ENCODE peak calls at places on chromosome 19, in nine cellular contexts. One of them, this sample, is unnamed.

GRCh38 chr19:15673176-15673654 is 328 bp downstream of the CYP4F12 start:
- DNase-seq in EL: no peak
- DNase-seq in neural crest cell: no peak
- DNase-seq in fibroblast of pulmonary artery: no peak
- DNase-seq in retinal pigment epithelial cell: no peak
- DNase-seq in stimulated activated CD4-positive, alpha-beta T cell treated with anti-CD3 and anti-CD28 coated beads, Interleukin-2, amount 100 ng/mL, for 48 hours: no peak
- DNase-seq in caudate nucleus: no peak
- DNase-seq in AG04450: no peak
- DNase-seq in NCI-H2029 treated with DMSO at 0.1 percent for 48 hours: no peak
- DNase-seq in this sample: no peak

GRCh38 chr19:55165952-55166529 is 372 bp downstream of the DNAAF3 start:
- DNase-seq in fibroblast of pulmonary artery: peak; percentile 84
- DNase-seq in retinal pigment epithelial cell: no peak
- DNase-seq in stimulated activated CD4-positive, alpha-beta T cell treated with anti-CD3 and anti-CD28 coated beads, Interleukin-2, amount 100 ng/mL, for 48 hours: peak; percentile 37
- DNase-seq in AG04450: no peak
- DNase-seq in EL: peak; percentile 82
- DNase-seq in NCI-H2029 treated with DMSO at 0.1 percent for 48 hours: peak; percentile 31
- DNase-seq in neural crest cell: peak; percentile 77
- DNase-seq in caudate nucleus: no peak
- DNase-seq in this sample: peak; percentile 87

GRCh38 chr19:38073806-38074685 is 150.0 kb downstream of the DPF1 start:
- DNase-seq in stimulated activated CD4-positive, alpha-beta T cell treated with anti-CD3 and anti-CD28 coated beads, Interleukin-2, amount 100 ng/mL, for 48 hours: no peak
- DNase-seq in EL: no peak
- DNase-seq in caudate nucleus: no peak
- DNase-seq in neural crest cell: peak; percentile 22
- DNase-seq in NCI-H2029 treated with DMSO at 0.1 percent for 48 hours: no peak
- DNase-seq in AG04450: no peak
- DNase-seq in fibroblast of pulmonary artery: no peak
- DNase-seq in retinal pigment epithelial cell: no peak
- DNase-seq in this sample: peak; percentile 37

GRCh38 chr19:45630463-45630862 is 8.7 kb downstream of the EML2 start:
- DNase-seq in fibroblast of pulmonary artery: peak; percentile 93
- DNase-seq in neural crest cell: no peak
- DNase-seq in retinal pigment epithelial cell: peak; percentile 54
- DNase-seq in caudate nucleus: no peak
- DNase-seq in stimulated activated CD4-positive, alpha-beta T cell treated with anti-CD3 and anti-CD28 coated beads, Interleukin-2, amount 100 ng/mL, for 48 hours: no peak
- DNase-seq in AG04450: no peak
- DNase-seq in EL: peak; percentile 97
- DNase-seq in NCI-H2029 treated with DMSO at 0.1 percent for 48 hours: no peak
- DNase-seq in this sample: peak; percentile 65

GRCh38 chr19:35717665-35718344 is at the start of gene KMT2B:
- DNase-seq in fibroblast of pulmonary artery: no peak
- DNase-seq in AG04450: no peak
- DNase-seq in NCI-H2029 treated with DMSO at 0.1 percent for 48 hours: no peak
- DNase-seq in neural crest cell: peak; percentile 87
- DNase-seq in EL: peak; percentile 96
- DNase-seq in retinal pigment epithelial cell: no peak
- DNase-seq in caudate nucleus: no peak
- DNase-seq in stimulated activated CD4-positive, alpha-beta T cell treated with anti-CD3 and anti-CD28 coated beads, Interleukin-2, amount 100 ng/mL, for 48 hours: peak; percentile 93
- DNase-seq in this sample: peak; percentile 96

GRCh38 chr19:42531313-42531712 is 3.0 kb upstream of the CEACAM1 start:
- DNase-seq in stimulated activated CD4-positive, alpha-beta T cell treated with anti-CD3 and anti-CD28 coated beads, Interleukin-2, amount 100 ng/mL, for 48 hours: no peak
- DNase-seq in NCI-H2029 treated with DMSO at 0.1 percent for 48 hours: no peak
- DNase-seq in EL: no peak
- DNase-seq in retinal pigment epithelial cell: no peak
- DNase-seq in fibroblast of pulmonary artery: no peak
- DNase-seq in neural crest cell: no peak
- DNase-seq in caudate nucleus: no peak
- DNase-seq in AG04450: no peak
- DNase-seq in this sample: no peak

GRCh38 chr19:38740932-38741331 is 3.3 kb downstream of the CAPN12 start:
- DNase-seq in caudate nucleus: no peak
- DNase-seq in neural crest cell: no peak
- DNase-seq in stimulated activated CD4-positive, alpha-beta T cell treated with anti-CD3 and anti-CD28 coated beads, Interleukin-2, amount 100 ng/mL, for 48 hours: no peak
- DNase-seq in EL: no peak
- DNase-seq in NCI-H2029 treated with DMSO at 0.1 percent for 48 hours: no peak
- DNase-seq in AG04450: no peak
- DNase-seq in fibroblast of pulmonary artery: no peak
- DNase-seq in retinal pigment epithelial cell: no peak
- DNase-seq in this sample: no peak

GRCh38 chr19:3357731-3358391 is 8.5 kb upstream of the NFIC start:
- DNase-seq in fibroblast of pulmonary artery: no peak
- DNase-seq in AG04450: no peak
- DNase-seq in retinal pigment epithelial cell: no peak
- DNase-seq in stimulated activated CD4-positive, alpha-beta T cell treated with anti-CD3 and anti-CD28 coated beads, Interleukin-2, amount 100 ng/mL, for 48 hours: no peak
- DNase-seq in neural crest cell: no peak
- DNase-seq in EL: peak; percentile 30
- DNase-seq in caudate nucleus: no peak
- DNase-seq in NCI-H2029 treated with DMSO at 0.1 percent for 48 hours: no peak
- DNase-seq in this sample: no peak

GRCh38 chr19:7932930-7933300 is 7.0 kb upstream of the CTXN1 start:
- DNase-seq in stimulated activated CD4-positive, alpha-beta T cell treated with anti-CD3 and anti-CD28 coated beads, Interleukin-2, amount 100 ng/mL, for 48 hours: no peak
- DNase-seq in caudate nucleus: no peak
- DNase-seq in AG04450: no peak
- DNase-seq in retinal pigment epithelial cell: no peak
- DNase-seq in neural crest cell: no peak
- DNase-seq in EL: no peak
- DNase-seq in NCI-H2029 treated with DMSO at 0.1 percent for 48 hours: no peak
- DNase-seq in fibroblast of pulmonary artery: no peak
- DNase-seq in this sample: no peak

GRCh38 chr19:5143471-5144411 is 174.8 kb downstream of the KDM4B start:
- DNase-seq in NCI-H2029 treated with DMSO at 0.1 percent for 48 hours: no peak
- DNase-seq in stimulated activated CD4-positive, alpha-beta T cell treated with anti-CD3 and anti-CD28 coated beads, Interleukin-2, amount 100 ng/mL, for 48 hours: no peak
- DNase-seq in retinal pigment epithelial cell: no peak
- DNase-seq in EL: no peak
- DNase-seq in fibroblast of pulmonary artery: no peak
- DNase-seq in caudate nucleus: no peak
- DNase-seq in AG04450: no peak
- DNase-seq in neural crest cell: no peak
- DNase-seq in this sample: no peak

GRCh38 chr19:4970558-4971423 is 1.9 kb downstream of the KDM4B start:
- DNase-seq in fibroblast of pulmonary artery: no peak
- DNase-seq in EL: peak; percentile 36
- DNase-seq in AG04450: no peak
- DNase-seq in caudate nucleus: no peak
- DNase-seq in stimulated activated CD4-positive, alpha-beta T cell treated with anti-CD3 and anti-CD28 coated beads, Interleukin-2, amount 100 ng/mL, for 48 hours: no peak
- DNase-seq in retinal pigment epithelial cell: no peak
- DNase-seq in neural crest cell: no peak
- DNase-seq in NCI-H2029 treated with DMSO at 0.1 percent for 48 hours: no peak
- DNase-seq in this sample: peak; percentile 46

This sample was measured in myocyte.